ENCODE peak calls at places on chromosome 9, in five cellular contexts. V is smooth muscle cell of the brain vasculature, U is mesendoderm, B is esophagus squamous epithelium, N is T follicular helper cell. A is an unnamed sample.

GRCh38 chr9:133878402-133878801 is 113.7 kb downstream of the VAV2 start:
- DNase-seq in V (no peak), U (no peak), B (no peak), N (no peak), A (no peak)

GRCh38 chr9:124216474-124217176 is 41.1 kb upstream of the NEK6 start:
- DNase-seq in V (no peak), U (no peak), B (no peak), N (no peak), A (no peak)

GRCh38 chr9:98795970-98796363 is 388 bp downstream of the ANKS6 start:
- DNase-seq in V (no peak), U (no peak), B (no peak), N (no peak), A (no peak)

GRCh38 chr9:84283895-84284294 is 56.7 kb downstream of the SLC28A3 start:
- DNase-seq in V (no peak), U (no peak), B (no peak), N (no peak), A (no peak)

GRCh38 chr9:12640021-12640587 is 53.1 kb upstream of the TYRP1 start:
- DNase-seq in V (peak; percentile 1), U (peak; percentile 72), B (no peak), N (no peak), A (peak; percentile 68)

GRCh38 chr9:37953775-37954437 is 50.0 kb upstream of the SLC25A51 start:
- DNase-seq in V (peak; percentile 80), U (peak; percentile 56), B (no peak), N (no peak), A (peak; percentile 98)

GRCh38 chr9:13266172-13266571 is 13.3 kb downstream of the MPDZ start:
- DNase-seq in V (peak; percentile 64), U (no peak), B (no peak), N (no peak), A (peak; percentile 7)

GRCh38 chr9:20593551-20593950 is 28.7 kb downstream of the MLLT3 start:
- DNase-seq in V (peak; percentile 54), U (no peak), B (no peak), N (no peak), A (peak; percentile 64)

GRCh38 chr9:74770508-74771261 is 117.0 kb downstream of the TRPM6 start:
- DNase-seq in V (no peak), U (peak; percentile 83), B (no peak), N (peak; percentile 29), A (no peak)

GRCh38 chr9:133788819-133789733 is 50.9 kb upstream of the SARDH start:
- DNase-seq in V (no peak), U (no peak), B (no peak), N (no peak), A (no peak)

GRCh38 chr9:4559238-4560182 is 69.2 kb downstream of the SLC1A1 start:
- DNase-seq in V (no peak), U (no peak), B (no peak), N (no peak), A (no peak)

GRCh38 chr9:87910821-87911220 is 6.9 kb upstream of the SPATA31C1 start:
- DNase-seq in V (no peak), U (no peak), B (no peak), N (no peak), A (no peak)

GRCh38 chr9:130769004-130769403 is 66.0 kb upstream of the ABL1 start:
- DNase-seq in V (no peak), U (no peak), B (no peak), N (no peak), A (no peak)